ENCODE peak calls at places on chromosomes 6 and 20, in six cellular contexts. I is CD8-positive, alpha-beta memory T cell; R is pancreas; H is transverse colon; L is A549; F is heart left ventricle. M is an unnamed sample.

GRCh38 chr20:58973866-58974265 is 7.2 kb upstream of the NELFCD start:
- DNase-seq in I (no peak), R (no peak), H (no peak), L (no peak), F (no peak), M (no peak)

GRCh38 chr6:2231438-2231837 is 14.0 kb downstream of the GMDS start:
- DNase-seq in I (no peak), R (no peak), H (no peak), L (no peak), F (no peak), M (no peak)

GRCh38 chr6:95431637-95432228 is 145.6 kb upstream of the MANEA start:
- DNase-seq in I (peak), R (no peak), H (peak), L (peak), F (no peak), M (peak)

GRCh38 chr20:63125893-63126601 is 89.9 kb downstream of the YTHDF1 start:
- DNase-seq in I (no peak), R (no peak), H (no peak), L (no peak), F (no peak), M (no peak)

GRCh38 chr6:41546866-41547798 is 951 bp downstream of the FOXP4 start:
- DNase-seq in I (no peak), R (peak), H (peak), L (peak), F (peak), M (no peak)

GRCh38 chr6:152863618-152864326 is 113.2 kb downstream of the VIP start:
- DNase-seq in I (peak), R (peak), H (peak), L (peak), F (peak), M (peak)

GRCh38 chr20:58875111-58875510 is 22.6 kb downstream of the GNAS start:
- DNase-seq in I (no peak), R (no peak), H (no peak), L (no peak), F (no peak), M (no peak)

GRCh38 chr6:169177516-169178196 is 76.0 kb downstream of the THBS2 start:
- DNase-seq in I (no peak), R (no peak), H (no peak), L (no peak), F (no peak), M (no peak)

GRCh38 chr6:72579865-72580264 is 42.0 kb upstream of the KCNQ5 start:
- DNase-seq in I (no peak), R (no peak), H (no peak), L (no peak), F (no peak), M (no peak)

GRCh38 chr6:167306401-167306998 is 15.4 kb downstream of the UNC93A start:
- DNase-seq in I (no peak), R (no peak), H (no peak), L (peak), F (no peak), M (no peak)

GRCh38 chr6:8192067-8192466 is 89.7 kb upstream of the EEF1E1 start:
- DNase-seq in I (no peak), R (no peak), H (no peak), L (no peak), F (no peak), M (no peak)

GRCh38 chr6:8193541-8193940 is 91.2 kb upstream of the EEF1E1 start:
- DNase-seq in I (no peak), R (no peak), H (no peak), L (no peak), F (no peak), M (no peak)

GRCh38 chr6:8194499-8194898 is 92.2 kb upstream of the EEF1E1 start:
- DNase-seq in I (no peak), R (no peak), H (no peak), L (no peak), F (no peak), M (no peak)

GRCh38 chr6:8191629-8192028 is 89.3 kb upstream of the EEF1E1 start:
- DNase-seq in I (no peak), R (no peak), H (no peak), L (no peak), F (no peak), M (no peak)

DNA sequence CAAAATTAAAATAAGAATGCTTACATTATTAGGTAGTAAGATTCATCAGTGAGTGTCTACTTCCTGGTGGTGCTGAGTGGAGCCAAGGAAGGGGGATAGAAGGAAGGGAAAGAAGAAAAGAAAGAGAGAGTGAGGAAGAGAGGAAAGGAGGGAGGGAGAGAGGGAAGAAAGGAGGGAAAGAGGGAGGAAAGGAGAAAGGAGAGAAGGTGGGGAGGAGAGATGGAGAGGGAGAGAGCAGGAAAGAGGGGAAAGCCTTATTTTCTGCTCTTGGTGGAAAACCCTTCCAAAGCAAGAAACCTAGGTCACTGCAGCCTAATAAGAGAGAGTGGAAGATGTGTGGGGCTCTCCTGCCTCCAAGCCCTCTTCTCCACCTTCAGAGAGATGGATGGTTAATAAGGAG is 90.2 kb upstream of the EEF1E1 start:
- DNase-seq in I (no peak), R (no peak), H (no peak), L (no peak), F (no peak), M (no peak)
- H3K4me3 ChIP-seq in I (no peak), R (no peak), H (no peak), L (no peak), F (no peak), M (no peak)

GRCh38 chr6:31473780-31474725 is 23.9 kb upstream of the MICB start:
- DNase-seq in I (no peak), R (no peak), H (no peak), L (no peak), F (no peak), M (no peak)
- H3K4me3 ChIP-seq in I (no peak), R (no peak), H (no peak), L (no peak), F (no peak), M (no peak)

GRCh38 chr20:32456869-32457421 is 98.8 kb downstream of the ASXL1 start:
- DNase-seq in I (no peak), R (peak), H (no peak), L (peak), F (no peak), M (no peak)
- H3K4me3 ChIP-seq in I (no peak), R (peak), H (peak), L (peak), F (peak), M (no peak)

GRCh38 chr6:34688956-34689355 is 7.6 kb downstream of the ILRUN start:
- DNase-seq in I (no peak), R (no peak), H (no peak), L (no peak), F (no peak), M (no peak)

GRCh38 chr6:34689742-34690141 is 6.8 kb downstream of the ILRUN start:
- DNase-seq in I (no peak), R (no peak), H (no peak), L (no peak), F (no peak), M (no peak)

GRCh38 chr6:34680802-34681515 is 15.6 kb downstream of the ILRUN start:
- DNase-seq in I (no peak), R (no peak), H (no peak), L (no peak), F (no peak), M (no peak)

GRCh38 chr6:34684364-34684763 is 12.2 kb downstream of the ILRUN start:
- DNase-seq in I (no peak), R (no peak), H (no peak), L (no peak), F (no peak), M (no peak)

DNA sequence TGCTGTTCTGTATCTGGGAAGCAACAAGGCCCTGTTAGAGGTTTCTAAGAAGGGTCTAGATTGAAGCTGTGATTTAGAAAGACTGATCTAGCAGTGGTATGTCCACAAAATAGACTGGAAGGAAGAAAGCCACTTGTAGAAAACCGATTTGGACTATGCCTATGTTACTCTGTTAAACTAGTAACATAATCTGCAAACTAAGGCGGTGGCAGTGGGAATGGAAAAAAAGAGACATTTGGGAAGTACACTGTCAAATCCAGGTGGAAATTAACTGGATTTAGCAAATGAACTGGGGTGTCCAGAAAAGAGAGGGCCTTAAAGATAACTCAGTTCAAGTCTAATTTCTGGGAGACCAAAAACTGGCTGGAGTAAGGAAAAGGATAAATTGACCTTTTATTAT is 11.6 kb downstream of the ILRUN start:
- DNase-seq in I (no peak), R (no peak), H (no peak), L (no peak), F (no peak), M (no peak)
- H3K4me3 ChIP-seq in I (no peak), R (no peak), H (no peak), L (no peak), F (no peak), M (no peak)

GRCh38 chr6:28002181-28002580 is 45.1 kb downstream of the OR2B6 start:
- DNase-seq in I (no peak), R (no peak), H (no peak), L (no peak), F (no peak), M (no peak)
- H3K4me3 ChIP-seq in I (no peak), R (no peak), H (no peak), L (no peak), F (no peak), M (no peak)

DNA sequence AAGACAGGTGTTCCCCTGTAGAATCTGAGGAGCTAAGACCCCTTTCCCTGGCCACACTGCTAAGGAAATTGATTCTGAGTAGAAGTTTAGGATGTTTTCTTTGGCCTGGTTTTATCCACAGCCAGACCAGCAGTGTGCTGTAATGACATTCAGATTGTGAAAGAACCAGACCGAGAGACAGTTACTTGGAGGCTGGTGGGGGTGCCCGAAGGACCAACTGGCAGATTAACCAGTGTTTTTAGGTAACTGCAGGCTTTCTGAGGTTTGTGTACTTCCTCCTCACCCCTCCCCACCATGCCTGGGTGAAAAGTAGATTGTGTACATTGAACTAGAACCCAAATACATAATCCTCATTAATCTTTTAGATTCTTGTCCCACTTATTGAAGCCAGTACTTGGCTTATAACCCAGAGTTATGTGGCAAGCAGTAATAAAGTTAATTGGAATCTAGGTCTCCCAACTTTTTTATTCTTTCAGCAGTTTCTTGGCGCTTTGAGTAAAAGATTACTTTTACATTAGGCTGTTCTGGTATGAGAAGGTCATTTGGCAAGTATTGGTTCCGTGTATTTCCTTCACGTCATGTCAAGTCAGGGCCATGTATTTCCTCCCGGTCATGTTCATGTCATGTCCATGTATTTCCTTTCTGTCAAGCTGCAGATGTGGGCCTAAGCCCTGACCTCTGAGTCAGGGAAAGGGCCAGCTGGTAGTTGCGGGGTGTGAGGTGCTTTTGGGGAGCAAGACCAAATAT is 93.7 kb downstream of the TCP11 start:
- DNase-seq in I (no peak), R (no peak), H (peak), L (no peak), F (no peak), M (peak)
- H3K4me3 ChIP-seq in I (no peak), R (no peak), H (no peak), L (no peak), F (no peak), M (peak)

DNA sequence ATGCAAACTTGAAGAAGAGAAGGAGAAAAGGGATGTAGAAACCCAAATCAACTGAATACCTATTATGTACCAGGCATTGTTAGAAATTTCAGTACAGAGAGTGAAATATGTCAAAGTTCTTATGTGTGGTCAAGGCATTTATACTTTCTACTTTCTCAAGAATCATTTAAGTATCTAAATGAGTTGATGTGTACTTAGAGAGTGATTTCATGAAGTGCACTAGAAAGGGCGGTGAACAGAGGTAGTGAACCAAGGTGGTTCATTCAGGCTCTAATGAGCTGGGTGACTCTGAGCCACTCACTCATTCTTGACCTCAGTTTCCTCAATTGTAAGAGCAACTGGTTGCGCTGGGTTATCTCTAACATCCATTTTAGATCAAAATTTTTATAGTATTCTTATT is 3.3 kb downstream of the PDE7B start:
- DNase-seq in I (no peak), R (no peak), H (no peak), L (no peak), F (no peak), M (no peak)
- H3K4me3 ChIP-seq in I (no peak), R (no peak), H (no peak), L (peak), F (no peak), M (no peak)

DNA sequence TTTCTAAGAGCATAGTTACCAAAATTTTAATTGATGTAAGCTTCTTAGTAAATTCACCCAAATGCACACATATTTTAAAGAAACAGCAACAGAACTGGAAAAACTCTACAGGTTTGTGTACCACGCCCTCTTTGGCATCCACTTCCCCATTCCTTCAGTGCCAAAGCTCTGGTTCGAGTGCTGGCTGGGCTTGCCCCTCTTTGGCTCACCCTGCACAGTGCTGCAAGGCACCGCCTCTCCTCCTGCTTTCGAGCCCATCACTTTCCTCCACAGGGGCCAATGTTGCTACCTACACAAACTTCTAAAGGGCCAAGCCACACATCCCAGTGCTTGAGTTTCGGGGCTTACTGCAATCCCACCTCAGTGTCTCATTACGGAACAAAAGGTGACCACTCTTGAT is 9.6 kb downstream of the LRP11 start:
- DNase-seq in I (no peak), R (no peak), H (no peak), L (peak), F (no peak), M (no peak)
- H3K4me3 ChIP-seq in I (no peak), R (no peak), H (no peak), L (peak), F (no peak), M (no peak)

DNA sequence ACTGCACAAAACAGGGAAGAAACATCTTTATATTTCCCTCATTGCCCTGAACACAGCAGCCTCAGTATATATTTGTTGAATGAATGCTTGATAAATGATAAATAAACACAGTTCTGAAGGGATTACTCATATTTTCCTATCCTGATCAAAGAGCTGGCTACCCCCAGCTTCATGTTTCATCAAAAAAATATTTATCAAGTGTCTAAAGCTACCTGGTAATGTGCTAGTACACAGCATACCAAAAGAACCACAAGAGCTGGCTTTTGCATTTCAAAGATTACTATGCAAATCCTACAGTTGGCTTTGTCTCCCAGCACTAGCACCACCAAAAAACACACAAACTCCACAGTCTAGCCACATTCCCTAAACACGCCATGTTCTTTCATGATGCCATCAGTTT is 130.0 kb downstream of the BTBD9 start:
- DNase-seq in I (no peak), R (no peak), H (no peak), L (no peak), F (no peak), M (no peak)
- H3K4me3 ChIP-seq in I (no peak), R (no peak), H (no peak), L (no peak), F (no peak), M (no peak)

GRCh38 chr6:33078442-33078841 is 2.7 kb downstream of the HLA-DPB1 start:
- DNase-seq in I (no peak), R (no peak), H (no peak), L (no peak), F (no peak), M (no peak)
- H3K4me3 ChIP-seq in I (no peak), R (no peak), H (no peak), L (no peak), F (no peak), M (no peak)

M was measured in Jurkat, Clone E6-1.